ENCODE peak calls at places on chromosomes 11 and 22, in ten cellular contexts. G is AG09309, P is nucleus accumbens, A is progenitor cell of endocrine pancreas, K is AG20443, Y is GM10248, E is heart left ventricle, Q is psoas muscle, U is Ammon's horn, M is activated T-cell treated with anti-CD3 and anti-CD28 coated beads for 1 hour. O is an unnamed sample.

GRCh38 chr11:111452146-111452545 is 60.0 kb downstream of the BTG4 start:
- DNase-seq in G (no peak), P (no peak), A (no peak), K (peak), Y (no peak), E (no peak), Q (no peak), U (no peak), M (no peak), O (no peak)

GRCh38 chr22:24696551-24697001 is 77.9 kb downstream of the PIWIL3 start:
- DNase-seq in G (no peak), P (no peak), A (no peak), K (no peak), Y (no peak), E (no peak), Q (no peak), U (no peak), M (no peak), O (no peak)

GRCh38 chr22:42356547-42356946 is 75.7 kb downstream of the NFAM1 start:
- DNase-seq in G (no peak), P (no peak), A (no peak), K (no peak), Y (no peak), E (no peak), Q (no peak), U (no peak), M (no peak), O (no peak)

GRCh38 chr11:36564376-36565032 is 3.3 kb upstream of the RAG1 start:
- DNase-seq in G (peak), P (peak), A (peak), K (peak), Y (peak), E (peak), Q (no peak), U (peak), M (peak), O (peak)

GRCh38 chr11:12075822-12076821 is 34.3 kb upstream of the MICAL2 start:
- DNase-seq in G (peak), P (no peak), A (no peak), K (peak), Y (no peak), E (no peak), Q (peak), U (peak), M (no peak), O (no peak)

GRCh38 chr11:120952503-120953229 is 71.2 kb upstream of the TBCEL start:
- DNase-seq in G (peak), P (peak), A (peak), K (peak), Y (peak), E (peak), Q (peak), U (peak), M (peak), O (peak)

GRCh38 chr22:24101966-24102365 is 79.3 kb upstream of the SUSD2 start:
- DNase-seq in G (no peak), P (no peak), A (no peak), K (no peak), Y (no peak), E (peak), Q (no peak), U (no peak), M (no peak), O (no peak)

GRCh38 chr11:119335091-119335654 is 846 bp downstream of the RNF26 start:
- DNase-seq in G (no peak), P (no peak), A (no peak), K (no peak), Y (no peak), E (no peak), Q (no peak), U (no peak), M (no peak), O (no peak)

GRCh38 chr11:61650781-61651571 is 29.2 kb upstream of the DAGLA start:
- DNase-seq in G (no peak), P (no peak), A (no peak), K (no peak), Y (no peak), E (no peak), Q (peak), U (no peak), M (no peak), O (no peak)

GRCh38 chr11:44766972-44767278 is 40.2 kb downstream of the TSPAN18 start:
- DNase-seq in G (no peak), P (no peak), A (no peak), K (no peak), Y (no peak), E (peak), Q (no peak), U (no peak), M (no peak), O (no peak)

GRCh38 chr22:38312261-38312800 is 4.9 kb downstream of the CSNK1E start:
- DNase-seq in G (no peak), P (no peak), A (no peak), K (no peak), Y (no peak), E (no peak), Q (no peak), U (no peak), M (no peak), O (no peak)

GRCh38 chr11:128471138-128471661 is 116.2 kb downstream of the ETS1 start:
- DNase-seq in G (no peak), P (no peak), A (no peak), K (no peak), Y (peak), E (no peak), Q (no peak), U (no peak), M (no peak), O (no peak)

GRCh38 chr11:77199346-77199745 is 71.3 kb downstream of the MYO7A start:
- DNase-seq in G (no peak), P (no peak), A (no peak), K (no peak), Y (no peak), E (no peak), Q (peak), U (no peak), M (no peak), O (no peak)

GRCh38 chr22:38832005-38832978 is 11.5 kb downstream of the NPTXR start:
- DNase-seq in G (no peak), P (no peak), A (no peak), K (no peak), Y (no peak), E (no peak), Q (peak), U (peak), M (no peak), O (no peak)

O was measured in stimulated activated CD4-positive, alpha-beta T cell treated with anti-CD3 and anti-CD28 coated beads, Interleukin-1b, Interleukin-23, amount 100 ng/mL, for 24 hours.